ENCODE peak calls at places on chromosomes 4 and X, in four cellular contexts. M is C1 segment of cervical spinal cord, U is M059J, C is AG08395. Q is an unnamed sample.

GRCh38 chr4:103086565-103086964 is 10.0 kb upstream of the SLC9B2 start:
- DNase-seq in M (no peak), U (no peak), C (no peak), Q (no peak)

GRCh38 chrX:136652822-136653723 is 5.1 kb downstream of the CD40LG start:
- DNase-seq in M (no peak), U (peak), C (no peak), Q (no peak)

GRCh38 chr4:160319868-160320260 is 1217.0 kb downstream of the RAPGEF2 start:
- DNase-seq in M (no peak), U (peak), C (no peak), Q (no peak)

GRCh38 chr4:104352211-104352610 is 142.5 kb downstream of the CXXC4 start:
- DNase-seq in M (no peak), U (no peak), C (no peak), Q (no peak)

GRCh38 chr4:60884545-60884944 is 315.6 kb upstream of the ADGRL3 start:
- DNase-seq in M (no peak), U (no peak), C (no peak), Q (no peak)

GRCh38 chr4:139624441-139625130 is 41.0 kb upstream of the MGST2 start:
- DNase-seq in M (no peak), U (no peak), C (no peak), Q (no peak)

GRCh38 chr4:11805837-11806236 is 377.1 kb upstream of the HS3ST1 start:
- DNase-seq in M (no peak), U (peak), C (no peak), Q (no peak)

GRCh38 chr4:166165829-166166420 is 292.9 kb downstream of the TLL1 start:
- DNase-seq in M (no peak), U (peak), C (peak), Q (peak)

GRCh38 chr4:184007891-184008290 is 102.8 kb downstream of the STOX2 start:
- DNase-seq in M (no peak), U (peak), C (peak), Q (no peak)

GRCh38 chrX:97471071-97471470 is 587.4 kb downstream of the RPA4 start:
- DNase-seq in M (no peak), U (no peak), C (no peak), Q (no peak)

GRCh38 chr4:139454646-139455045 is 725 bp downstream of the RAB33B start:
- DNase-seq in M (no peak), U (no peak), C (no peak), Q (no peak)

GRCh38 chr4:3462321-3462789 is 751 bp upstream of the DOK7 start:
- DNase-seq in M (no peak), U (no peak), C (no peak), Q (no peak)

GRCh38 chr4:39233783-39234182 is 51.5 kb downstream of the WDR19 start:
- DNase-seq in M (no peak), U (no peak), C (no peak), Q (no peak)

GRCh38 chr4:147093206-147093605 is 147.5 kb upstream of the TTC29 start:
- DNase-seq in M (no peak), U (no peak), C (no peak), Q (no peak)

GRCh38 chr4:77465271-77465670 is 140.3 kb upstream of the CXCL13 start:
- DNase-seq in M (no peak), U (peak), C (peak), Q (no peak)

GRCh38 chr4:59243038-59243437 is 1957.1 kb upstream of the ADGRL3 start:
- DNase-seq in M (no peak), U (no peak), C (no peak), Q (no peak)

GRCh38 chrX:49901068-49901467 is 21.3 kb upstream of the CLCN5 start:
- DNase-seq in M (no peak), U (no peak), C (no peak), Q (no peak)

GRCh38 chr4:2354760-2355159 is 63.7 kb downstream of the ZFYVE28 start:
- DNase-seq in M (no peak), U (no peak), C (no peak), Q (no peak)

GRCh38 chrX:119495734-119496520 is 27.7 kb downstream of the SLC25A5 start:
- DNase-seq in M (no peak), U (no peak), C (no peak), Q (no peak)

GRCh38 chr4:101471201-101471600 is 123.9 kb upstream of the PPP3CA start:
- DNase-seq in M (no peak), U (no peak), C (peak), Q (no peak)

GRCh38 chr4:37480509-37480908 is 205.7 kb downstream of the RELL1 start:
- DNase-seq in M (no peak), U (no peak), C (no peak), Q (no peak)

GRCh38 chr4:125387770-125388169 is 73.0 kb downstream of the FAT4 start:
- DNase-seq in M (no peak), U (no peak), C (peak), Q (no peak)

GRCh38 chr4:21470531-21470930 is 478.0 kb downstream of the KCNIP4 start:
- DNase-seq in M (no peak), U (peak), C (no peak), Q (no peak)

GRCh38 chr4:189792819-189793618 is 147.7 kb upstream of the FRG1 start:
- DNase-seq in M (peak), U (peak), C (peak), Q (peak)

GRCh38 chr4:184382189-184382846 is 92.0 kb downstream of the IRF2 start:
- DNase-seq in M (no peak), U (no peak), C (no peak), Q (no peak)

GRCh38 chr4:128907966-128908365 is 98.5 kb downstream of the JADE1 start:
- DNase-seq in M (no peak), U (no peak), C (no peak), Q (no peak)

GRCh38 chr4:123924536-123924935 is 527.9 kb downstream of the SPRY1 start:
- DNase-seq in M (no peak), U (no peak), C (no peak), Q (no peak)

GRCh38 chrX:53682885-53683555 is 3.5 kb downstream of the HUWE1 start:
- DNase-seq in M (no peak), U (peak), C (peak), Q (peak)

GRCh38 chr4:153806073-153806472 is 17.2 kb upstream of the SFRP2 start:
- DNase-seq in M (no peak), U (no peak), C (no peak), Q (no peak)

GRCh38 chr4:58359590-58359989 is 1249.4 kb upstream of the IGFBP7 start:
- DNase-seq in M (no peak), U (no peak), C (no peak), Q (no peak)

Q was measured in germinal center.